ENCODE peak calls at places on chromosomes 16 and 17, in seven cellular contexts. H, A, V, L, X, R and E are unnamed samples.

GRCh38 chr16:27495191-27495590 is 54.5 kb downstream of the GTF3C1 start:
- DNase-seq in H (no peak), A (no peak), V (no peak), L (no peak), X (no peak), R (no peak), E (peak; percentile 85)

GRCh38 chr16:17470871-17471744 is at the start of gene XYLT1:
- DNase-seq in H (peak; percentile 65), A (no peak), V (peak; percentile 71), L (peak; percentile 66), X (no peak), R (no peak), E (peak; percentile 94)

GRCh38 chr17:13362341-13363122 is 239.2 kb downstream of the HS3ST3A1 start:
- DNase-seq in H (peak; percentile 25), A (no peak), V (no peak), L (no peak), X (peak; percentile 22), R (no peak), E (peak; percentile 91)

GRCh38 chr17:8359769-8360168 is 16.7 kb downstream of the KRABD2 start:
- DNase-seq in H (peak; percentile 33), A (no peak), V (no peak), L (no peak), X (peak; percentile 88), R (no peak), E (peak; percentile 96)

GRCh38 chr17:73365934-73366623 is 54.3 kb upstream of the CDC42EP4 start:
- DNase-seq in H (no peak), A (no peak), V (no peak), L (no peak), X (no peak), R (no peak), E (no peak)

GRCh38 chr17:48542956-48543853 is 1.7 kb downstream of the HOXB2 start:
- DNase-seq in H (peak; percentile 72), A (no peak), V (peak; percentile 79), L (peak; percentile 82), X (peak; percentile 66), R (no peak), E (peak; percentile 67)

GRCh38 chr17:76195281-76196096 is 44.8 kb downstream of the RNF157 start:
- DNase-seq in H (no peak), A (no peak), V (no peak), L (no peak), X (no peak), R (no peak), E (no peak)

GRCh38 chr17:52079496-52079895 is 79.0 kb downstream of the CA10 start:
- DNase-seq in H (no peak), A (no peak), V (no peak), L (no peak), X (no peak), R (no peak), E (no peak)

GRCh38 chr17:72726936-72727335 is 365.6 kb downstream of the SLC39A11 start:
- DNase-seq in H (no peak), A (no peak), V (no peak), L (no peak), X (peak; percentile 77), R (no peak), E (peak; percentile 77)

GRCh38 chr17:42548070-42548837 is 4.5 kb upstream of the HSD17B1 start:
- DNase-seq in H (peak; percentile 94), A (peak; percentile 71), V (peak; percentile 97), L (peak; percentile 66), X (peak; percentile 53), R (peak; percentile 82), E (no peak)

GRCh38 chr17:38870259-38871165 is 654 bp downstream of the LASP1 start:
- DNase-seq in H (peak; percentile 45), A (no peak), V (peak; percentile 74), L (no peak), X (peak; percentile 64), R (no peak), E (peak; percentile 42)

GRCh38 chr17:67393809-67394418 is 16.8 kb downstream of the PITPNC1 start:
- DNase-seq in H (no peak), A (no peak), V (no peak), L (no peak), X (no peak), R (no peak), E (no peak)

GRCh38 chr17:41518789-41519449 is at the start of gene KRT15:
- DNase-seq in H (no peak), A (no peak), V (no peak), L (no peak), X (no peak), R (no peak), E (peak; percentile 28)

GRCh38 chr17:41518031-41518430 is 659 bp downstream of the KRT15 start:
- DNase-seq in H (no peak), A (no peak), V (no peak), L (no peak), X (no peak), R (no peak), E (no peak)

GRCh38 chr17:41516147-41516827 is 2.4 kb downstream of the KRT15 start:
- DNase-seq in H (no peak), A (no peak), V (no peak), L (no peak), X (no peak), R (no peak), E (no peak)

GRCh38 chr17:41519501-41520224 is 973 bp upstream of the KRT15 start:
- DNase-seq in H (no peak), A (no peak), V (no peak), L (no peak), X (no peak), R (no peak), E (no peak)

DNA sequence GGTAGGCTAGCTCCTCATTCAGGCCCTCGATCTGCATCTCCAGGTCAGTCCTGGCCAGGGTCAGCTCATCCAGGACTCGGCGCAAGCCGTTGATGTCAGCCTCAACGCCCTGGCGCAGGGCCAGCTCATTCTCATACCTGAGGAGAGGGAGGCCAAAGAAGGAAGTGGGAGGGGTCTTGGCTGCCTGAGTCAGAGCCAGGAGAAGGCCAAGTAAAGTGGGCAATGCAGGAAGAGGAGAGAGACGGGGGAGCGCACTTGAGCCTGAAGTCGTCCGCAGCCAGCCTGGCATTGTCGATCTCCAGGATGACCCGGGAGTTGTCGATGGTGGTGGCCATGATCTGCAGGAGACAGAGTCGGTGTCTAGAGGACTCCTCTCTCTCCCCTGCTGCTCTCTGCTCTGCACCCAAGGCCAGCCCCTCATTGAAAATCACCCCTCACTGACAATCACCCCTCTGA is 1.8 kb downstream of the KRT15 start:
- DNase-seq in H (no peak), A (no peak), V (no peak), L (no peak), X (no peak), R (no peak), E (no peak)
- H3K27ac ChIP-seq in H (no peak overlapping the region), A (no peak overlapping the region), V (no peak overlapping the region), L (no peak overlapping the region), X (no peak overlapping the region), R (no peak overlapping the region), E (no peak overlapping the region)

GRCh38 chr16:23549938-23550337 is 7.2 kb downstream of the EARS2 start:
- DNase-seq in H (no peak), A (no peak), V (no peak), L (no peak), X (no peak), R (no peak), E (no peak)

GRCh38 chr16:23554536-23554935 is 2.6 kb downstream of the EARS2 start:
- DNase-seq in H (no peak), A (no peak), V (no peak), L (no peak), X (no peak), R (no peak), E (no peak)

GRCh38 chr16:23546778-23547177 is 10.4 kb downstream of the EARS2 start:
- DNase-seq in H (no peak), A (no peak), V (no peak), L (no peak), X (no peak), R (no peak), E (no peak)

GRCh38 chr16:23556881-23557778 is at the start of the genes EARS2 and UBFD1:
- DNase-seq in H (peak; percentile 99), A (peak; percentile 99), V (peak; percentile 99), L (peak; percentile 99), X (peak; percentile 99), R (peak; percentile 96), E (peak; percentile 98)

GRCh38 chr16:23552171-23552570 is 5.0 kb downstream of the EARS2 start:
- DNase-seq in H (peak; percentile 72), A (no peak), V (no peak), L (no peak), X (no peak), R (no peak), E (no peak)
- H2AK5ac ChIP-seq in H (no peak overlapping the region), A (no peak overlapping the region), V (no peak overlapping the region), L (no peak overlapping the region), X (no peak overlapping the region), R (no peak overlapping the region), E (no peak overlapping the region)

DNA sequence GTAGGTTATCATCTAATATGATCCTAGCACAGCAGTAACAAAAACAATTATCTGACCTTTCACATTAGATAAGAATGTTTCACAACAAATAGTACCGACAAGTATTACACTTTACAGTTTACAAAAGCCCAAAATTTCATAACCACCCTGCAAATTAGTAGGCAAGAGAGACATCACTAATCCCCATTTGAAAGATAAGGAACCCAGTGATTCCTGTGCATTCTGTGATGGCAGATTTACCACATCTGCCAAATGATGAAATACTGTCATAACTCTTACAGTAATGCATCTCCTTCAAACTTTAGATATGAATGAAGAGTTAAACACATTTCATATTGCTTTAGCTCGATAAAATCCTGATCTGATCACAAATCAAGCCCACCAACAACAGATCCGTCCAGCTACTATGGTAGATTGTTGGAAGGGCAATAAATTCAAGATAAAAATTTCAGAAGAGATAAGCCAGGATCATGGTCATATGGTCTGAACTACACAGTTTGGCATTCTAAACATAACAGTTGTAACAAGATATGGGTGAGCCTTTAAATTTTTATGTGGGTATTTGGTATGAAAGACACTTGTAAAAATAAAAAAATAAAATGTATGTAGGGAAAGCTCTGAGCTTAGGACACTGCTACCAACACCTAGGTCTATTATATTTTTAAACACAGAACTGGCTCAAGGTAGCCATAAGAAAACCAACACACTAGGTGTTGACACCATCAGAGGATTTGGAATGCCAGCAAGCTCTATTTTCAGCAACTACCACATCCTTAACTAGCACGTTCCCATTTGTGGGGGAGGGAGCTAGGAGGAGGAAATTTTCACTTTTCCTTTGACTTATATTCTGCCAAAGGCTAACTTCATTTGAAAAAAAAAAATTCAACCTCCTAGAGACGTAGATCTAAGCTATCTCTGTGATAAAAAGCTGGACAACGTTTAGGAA is 9.3 kb downstream of the YWHAE start:
- DNase-seq in H (peak; percentile 44), A (no peak), V (no peak), L (peak; percentile 55), X (peak; percentile 70), R (no peak), E (peak; percentile 51)
- H3K27ac ChIP-seq in H (no peak overlapping the region), A (no peak overlapping the region), V (no peak overlapping the region), L (no peak overlapping the region), X (no peak overlapping the region), R (no peak overlapping the region), E (peak overlapping the region; percentile 1)

DNA sequence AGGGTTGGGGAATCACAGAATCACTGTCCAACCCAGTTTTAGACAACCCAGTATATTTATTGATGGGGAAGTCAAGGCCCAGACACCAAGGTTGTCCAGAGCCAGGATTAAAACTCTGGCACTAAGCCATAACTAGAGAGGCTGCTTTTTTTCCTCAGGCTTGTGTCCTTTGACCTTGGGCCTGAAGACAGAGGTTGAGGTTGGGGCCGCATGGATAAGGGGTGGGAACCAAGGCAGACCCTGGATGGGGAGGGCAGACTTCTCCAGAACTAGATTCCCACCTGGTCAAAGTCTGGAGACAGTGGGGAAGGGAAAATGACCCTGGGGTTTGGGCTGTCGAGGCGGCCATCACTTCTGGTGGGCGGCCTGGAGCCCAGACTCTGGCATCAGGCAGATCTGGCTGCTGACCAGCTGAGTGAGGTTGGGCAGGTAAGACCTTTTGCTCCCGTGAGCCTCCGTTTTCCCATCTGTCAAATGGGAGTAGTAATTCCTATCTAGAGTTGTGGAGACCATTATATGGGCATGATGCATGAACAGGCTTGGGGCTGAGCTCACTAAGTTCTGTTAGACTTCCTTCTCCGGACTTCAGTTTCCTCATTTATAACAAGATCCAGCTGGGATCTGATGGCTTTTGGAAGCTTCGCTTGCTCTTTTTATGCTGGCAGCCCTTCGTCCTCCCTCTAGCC is 17.9 kb downstream of the IGFBP4 start:
- DNase-seq in H (no peak), A (no peak), V (no peak), L (no peak), X (no peak), R (no peak), E (no peak)
- H2AK5ac ChIP-seq in H (no peak overlapping the region), A (no peak overlapping the region), V (no peak overlapping the region), L (no peak overlapping the region), X (no peak overlapping the region), R (peak overlapping the region; percentile 86), E (peak overlapping the region; percentile 51)